ENCODE peak calls at places on chromosomes 6 and 20, in four cellular contexts. One of them, this sample, is unnamed.

GRCh38 chr20:43379239-43379917 is 78.3 kb upstream of the SRSF6 start:
- DNase-seq in mucosa of gallbladder: no peak
- DNase-seq in aorta: no peak
- DNase-seq in right cardiac atrium: no peak
- DNase-seq in this sample: no peak

GRCh38 chr20:41618807-41619294 is 674 bp upstream of the CHD6 start:
- DNase-seq in mucosa of gallbladder: peak
- DNase-seq in aorta: no peak
- DNase-seq in right cardiac atrium: no peak
- DNase-seq in this sample: no peak

GRCh38 chr20:62351469-62352401 is 15.4 kb downstream of the LAMA5 start:
- DNase-seq in mucosa of gallbladder: no peak
- DNase-seq in aorta: peak
- DNase-seq in right cardiac atrium: peak
- DNase-seq in this sample: no peak

GRCh38 chr6:7914991-7915789 is 4.6 kb upstream of the TXNDC5 start:
- DNase-seq in mucosa of gallbladder: no peak
- DNase-seq in aorta: no peak
- DNase-seq in right cardiac atrium: peak
- DNase-seq in this sample: peak

GRCh38 chr6:50187212-50188055 is 137.7 kb upstream of the DEFB112 start:
- DNase-seq in mucosa of gallbladder: no peak
- DNase-seq in aorta: no peak
- DNase-seq in right cardiac atrium: no peak
- DNase-seq in this sample: no peak

GRCh38 chr6:135438907-135439535 is 58.5 kb downstream of the AHI1 start:
- DNase-seq in mucosa of gallbladder: no peak
- DNase-seq in aorta: no peak
- DNase-seq in right cardiac atrium: no peak
- DNase-seq in this sample: no peak

GRCh38 chr6:143677891-143678737 is at the start of gene PHACTR2:
- DNase-seq in mucosa of gallbladder: peak
- DNase-seq in aorta: peak
- DNase-seq in right cardiac atrium: peak
- DNase-seq in this sample: peak

GRCh38 chr6:27260836-27261375 is 13.4 kb downstream of the PRSS16 start:
- DNase-seq in mucosa of gallbladder: no peak
- DNase-seq in aorta: no peak
- DNase-seq in right cardiac atrium: no peak
- DNase-seq in this sample: no peak

GRCh38 chr20:47502801-47503239 is 1.1 kb downstream of the NCOA3 start:
- DNase-seq in mucosa of gallbladder: no peak
- DNase-seq in aorta: no peak
- DNase-seq in right cardiac atrium: no peak
- DNase-seq in this sample: no peak

GRCh38 chr6:20707166-20707485 is 172.9 kb downstream of the CDKAL1 start:
- DNase-seq in mucosa of gallbladder: no peak
- DNase-seq in aorta: no peak
- DNase-seq in right cardiac atrium: no peak
- DNase-seq in this sample: no peak

GRCh38 chr6:11121851-11122250 is 10.3 kb upstream of the ERVFRD-1 start:
- DNase-seq in mucosa of gallbladder: no peak
- DNase-seq in aorta: no peak
- DNase-seq in right cardiac atrium: no peak
- DNase-seq in this sample: no peak

GRCh38 chr6:51633424-51633823 is 454.0 kb downstream of the PKHD1 start:
- DNase-seq in mucosa of gallbladder: no peak
- DNase-seq in aorta: no peak
- DNase-seq in right cardiac atrium: no peak
- DNase-seq in this sample: no peak

GRCh38 chr20:7497985-7498384 is 442.3 kb downstream of the HAO1 start:
- DNase-seq in mucosa of gallbladder: no peak
- DNase-seq in aorta: no peak
- DNase-seq in right cardiac atrium: no peak
- DNase-seq in this sample: no peak

GRCh38 chr20:58086763-58087566 is 141.5 kb downstream of the ANKRD60 start:
- DNase-seq in mucosa of gallbladder: peak
- DNase-seq in aorta: no peak
- DNase-seq in right cardiac atrium: no peak
- DNase-seq in this sample: no peak

GRCh38 chr20:11387189-11387754 is 530.4 kb upstream of the BTBD3 start:
- DNase-seq in mucosa of gallbladder: no peak
- DNase-seq in aorta: no peak
- DNase-seq in right cardiac atrium: no peak
- DNase-seq in this sample: no peak

GRCh38 chr6:42417641-42418112 is 34.0 kb downstream of the TRERF1 start:
- DNase-seq in mucosa of gallbladder: no peak
- DNase-seq in aorta: no peak
- DNase-seq in right cardiac atrium: no peak
- DNase-seq in this sample: no peak

GRCh38 chr20:32231847-32232246 is 24.2 kb downstream of the POFUT1 start:
- DNase-seq in mucosa of gallbladder: no peak
- DNase-seq in aorta: no peak
- DNase-seq in right cardiac atrium: no peak
- DNase-seq in this sample: no peak

GRCh38 chr20:51628533-51629398 is 86.2 kb upstream of the NFATC2 start:
- DNase-seq in mucosa of gallbladder: no peak
- DNase-seq in aorta: no peak
- DNase-seq in right cardiac atrium: no peak
- DNase-seq in this sample: no peak

GRCh38 chr6:489001-489400 is 97.4 kb downstream of the IRF4 start:
- DNase-seq in mucosa of gallbladder: no peak
- DNase-seq in aorta: no peak
- DNase-seq in right cardiac atrium: no peak
- DNase-seq in this sample: no peak

GRCh38 chr6:4388675-4389074 is 253.3 kb upstream of the ECI2 start:
- DNase-seq in mucosa of gallbladder: no peak
- DNase-seq in aorta: no peak
- DNase-seq in right cardiac atrium: no peak
- DNase-seq in this sample: no peak

GRCh38 chr6:112330071-112330876 is 16.9 kb upstream of the RFPL4B start:
- DNase-seq in mucosa of gallbladder: no peak
- DNase-seq in aorta: no peak
- DNase-seq in right cardiac atrium: no peak
- DNase-seq in this sample: no peak

GRCh38 chr20:33261465-33261864 is 21.5 kb upstream of the BPIFB1 start:
- DNase-seq in mucosa of gallbladder: no peak
- DNase-seq in aorta: no peak
- DNase-seq in right cardiac atrium: no peak
- DNase-seq in this sample: no peak

GRCh38 chr6:110322151-110323003 is 35.8 kb downstream of the METTL24 start:
- DNase-seq in mucosa of gallbladder: no peak
- DNase-seq in aorta: no peak
- DNase-seq in right cardiac atrium: no peak
- DNase-seq in this sample: no peak

GRCh38 chr6:134342211-134342610 is 24.3 kb upstream of the SGK1 start:
- DNase-seq in mucosa of gallbladder: no peak
- DNase-seq in aorta: no peak
- DNase-seq in right cardiac atrium: peak
- DNase-seq in this sample: no peak